ENCODE peak calls at places on chromosomes 12 and 14, in ten cellular contexts. L, T, D, M, I, A, P, H, O and K are unnamed samples.
A peak's percentile ranks its signal among the peaks of the same experiment; 100 is the strongest.

GRCh38 chr12:75135021-75135420 is 74.6 kb downstream of the KCNC2 start:
- DNase-seq in L (no peak), T (no peak), D (no peak), M (no peak), I (no peak), A (no peak), P (no peak), H (no peak), O (no peak), K (no peak)

GRCh38 chr12:47577213-47577612 is 128.6 kb downstream of the RPAP3 start:
- DNase-seq in L (no peak), T (no peak), D (no peak), M (no peak), I (no peak), A (no peak), P (no peak), H (no peak), O (no peak), K (no peak)

GRCh38 chr12:51421266-51421884 is 3.3 kb upstream of the SLC4A8 start:
- DNase-seq in L (peak; percentile 59), T (peak; percentile 15), D (no peak), M (peak; percentile 87), I (peak; percentile 65), A (peak; percentile 40), P (peak; percentile 64), H (peak; percentile 75), O (peak; percentile 54), K (peak; percentile 69)

GRCh38 chr12:3250576-3250975 is 173.4 kb downstream of the TSPAN9 start:
- DNase-seq in L (no peak), T (no peak), D (no peak), M (no peak), I (no peak), A (peak; percentile 81), P (no peak), H (no peak), O (no peak), K (no peak)

GRCh38 chr14:59037086-59037485 is 151.4 kb upstream of the DAAM1 start:
- DNase-seq in L (no peak), T (no peak), D (no peak), M (no peak), I (no peak), A (no peak), P (no peak), H (no peak), O (no peak), K (no peak)

GRCh38 chr14:54627325-54627717 is 60.4 kb downstream of the SAMD4A start:
- DNase-seq in L (no peak), T (no peak), D (no peak), M (peak; percentile 30), I (peak; percentile 30), A (no peak), P (no peak), H (no peak), O (no peak), K (no peak)

GRCh38 chr14:101965145-101965531 is 765 bp downstream of the DYNC1H1 start:
- DNase-seq in L (peak; percentile 71), T (no peak), D (no peak), M (peak; percentile 78), I (peak; percentile 80), A (peak; percentile 69), P (peak; percentile 69), H (peak; percentile 65), O (peak; percentile 29), K (peak; percentile 56)

GRCh38 chr12:75944097-75944904 is 87.3 kb downstream of the PHLDA1 start:
- DNase-seq in L (peak; percentile 48), T (peak; percentile 38), D (peak; percentile 89), M (peak; percentile 71), I (peak; percentile 61), A (no peak), P (peak; percentile 41), H (peak; percentile 88), O (peak; percentile 44), K (peak; percentile 93)

GRCh38 chr14:55556929-55557623 is 22.9 kb upstream of the KTN1 start:
- DNase-seq in L (no peak), T (no peak), D (peak; percentile 100), M (no peak), I (no peak), A (peak; percentile 83), P (no peak), H (peak; percentile 90), O (peak; percentile 88), K (peak; percentile 91)

GRCh38 chr14:80978403-80978802 is 23.0 kb downstream of the TSHR start:
- DNase-seq in L (no peak), T (no peak), D (no peak), M (peak; percentile 5), I (no peak), A (no peak), P (peak; percentile 94), H (no peak), O (no peak), K (no peak)

GRCh38 chr14:85764809-85765208 is 234.9 kb downstream of the FLRT2 start:
- DNase-seq in L (no peak), T (no peak), D (no peak), M (no peak), I (no peak), A (no peak), P (no peak), H (peak; percentile 31), O (no peak), K (peak; percentile 25)

GRCh38 chr14:24416254-24416931 is 13.1 kb downstream of the CBLN3 start:
- DNase-seq in L (no peak), T (no peak), D (no peak), M (no peak), I (no peak), A (no peak), P (no peak), H (no peak), O (no peak), K (no peak)

GRCh38 chr12:3150820-3151590 is 73.8 kb downstream of the TSPAN9 start:
- DNase-seq in L (no peak), T (no peak), D (no peak), M (peak; percentile 63), I (no peak), A (no peak), P (no peak), H (peak; percentile 29), O (no peak), K (peak; percentile 65)

GRCh38 chr12:130142736-130143135 is 19.5 kb upstream of the FZD10 start:
- DNase-seq in L (no peak), T (no peak), D (no peak), M (no peak), I (no peak), A (no peak), P (no peak), H (no peak), O (no peak), K (no peak)

GRCh38 chr14:22900088-22900799 is 17.2 kb downstream of the REM2 start:
- DNase-seq in L (peak; percentile 70), T (no peak), D (no peak), M (peak; percentile 90), I (peak; percentile 64), A (peak; percentile 44), P (peak; percentile 83), H (peak; percentile 81), O (no peak), K (peak; percentile 87)

GRCh38 chr12:12506541-12506940 is 56.1 kb downstream of the DUSP16 start:
- DNase-seq in L (no peak), T (no peak), D (no peak), M (peak; percentile 36), I (no peak), A (peak; percentile 42), P (no peak), H (peak; percentile 61), O (peak; percentile 20), K (peak; percentile 36)

DNA sequence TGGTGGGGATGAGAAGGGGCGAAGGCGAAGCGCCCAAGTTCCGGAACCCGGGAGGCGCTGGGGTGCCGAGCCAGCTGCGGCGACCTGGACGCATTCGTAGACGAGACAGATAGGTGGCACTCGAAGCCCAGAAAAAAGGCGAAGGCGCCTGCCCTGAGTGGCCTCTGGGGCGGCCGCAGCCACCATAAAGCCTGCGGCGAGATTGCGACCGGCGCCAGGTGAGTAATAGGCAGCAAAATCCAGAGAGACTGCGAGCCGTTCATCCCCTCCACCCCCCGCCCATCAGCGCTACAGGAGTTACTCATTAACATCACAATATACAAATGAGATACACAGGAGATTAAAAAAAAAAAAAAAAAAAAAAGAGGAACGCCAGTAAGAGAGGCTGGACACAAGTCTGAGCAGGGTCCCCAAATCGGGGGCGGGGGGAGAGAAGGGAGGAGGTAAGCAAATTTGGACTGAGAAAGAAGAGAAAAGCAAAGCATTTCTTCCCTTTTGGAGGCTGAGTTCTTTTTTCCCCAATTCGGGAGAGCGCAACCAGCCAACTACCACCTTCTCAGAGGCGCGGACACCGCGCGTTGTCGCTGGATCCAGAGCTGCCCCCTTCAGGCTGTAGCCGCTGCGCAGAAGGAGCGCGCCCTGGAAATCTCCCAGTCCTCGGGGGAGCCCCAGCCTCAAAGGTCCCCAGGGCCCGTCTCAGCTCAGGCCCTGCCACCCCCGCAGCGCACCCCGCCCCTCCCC is 15.7 kb downstream of the TBX3 start:
- DNase-seq in L (peak; percentile 63), T (peak; percentile 70), D (no peak), M (peak; percentile 93), I (peak; percentile 70), A (peak; percentile 78), P (no peak), H (peak; percentile 84), O (peak; percentile 79), K (peak; percentile 86)
- TF ChIP-seq CTCF in L (peak; percentile 23), T (peak; percentile 79), D (peak; percentile 53), M (peak; percentile 44), I (peak; percentile 15), A (peak; percentile 75), P (no peak), H (peak; percentile 31), O (peak; percentile 56), K (peak; percentile 65)

DNA sequence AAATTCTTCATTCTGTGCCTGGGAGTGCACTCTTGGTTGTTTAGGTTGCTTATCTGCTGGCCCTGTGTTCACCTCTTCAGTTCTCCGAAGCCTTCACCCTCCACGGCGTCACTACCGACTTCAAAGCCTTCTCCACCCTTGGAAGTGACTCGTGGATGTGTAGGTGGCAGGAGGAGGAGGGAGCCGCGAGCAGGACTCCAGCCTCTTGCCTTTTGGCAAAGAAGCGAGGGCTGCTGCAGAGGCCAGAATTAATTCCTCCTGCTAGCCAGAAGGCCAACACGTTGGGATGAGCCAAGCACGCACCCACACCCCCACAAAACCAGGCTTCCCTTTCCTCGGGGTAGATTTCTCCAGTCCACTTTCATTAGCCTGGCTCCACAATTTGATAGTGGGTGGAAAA is 86.5 kb downstream of the TBX5 start:
- DNase-seq in L (no peak), T (no peak), D (no peak), M (no peak), I (no peak), A (peak; percentile 10), P (no peak), H (peak; percentile 11), O (peak; percentile 20), K (no peak)
- TF ChIP-seq CTCF in L (no peak), T (no peak), D (no peak), M (no peak), I (no peak), A (no peak), P (no peak), H (no peak), O (no peak), K (no peak)

GRCh38 chr12:96399081-96399918 is 939 bp downstream of the CDK17 start:
- DNase-seq in L (peak; percentile 82), T (no peak), D (no peak), M (peak; percentile 55), I (peak; percentile 88), A (peak; percentile 79), P (peak; percentile 80), H (peak; percentile 76), O (no peak), K (peak; percentile 75)
- TF ChIP-seq CTCF in L (no peak), T (no peak), D (peak; percentile 26), M (no peak), I (no peak), A (peak; percentile 44), P (peak; percentile 33), H (no peak), O (peak; percentile 36), K (peak; percentile 15)

GRCh38 chr14:70086685-70087379 is 101.9 kb downstream of the SLC8A3 start:
- DNase-seq in L (peak; percentile 26), T (no peak), D (no peak), M (peak; percentile 74), I (peak; percentile 30), A (no peak), P (peak; percentile 24), H (peak; percentile 62), O (peak; percentile 2), K (peak; percentile 50)
- TF ChIP-seq CTCF in L (peak; percentile 43), T (peak; percentile 70), D (peak; percentile 74), M (peak; percentile 84), I (peak; percentile 40), A (peak; percentile 53), P (peak; percentile 76), H (peak; percentile 54), O (peak; percentile 42), K (peak; percentile 71)